ENCODE peak calls at places on chromosomes 7 and 10, in five cellular contexts. O is CD8-positive, alpha-beta T cell; D is gastrocnemius medialis; Z is fibroblast of lung; J is tibial nerve. N is an unnamed sample.
A peak's percentile ranks its signal among the peaks of the same experiment; 100 is the strongest.

GRCh38 chr7:72416846-72417245 is 4.7 kb upstream of the CALN1 start:
- DNase-seq in D (no peak), J (no peak), Z (no peak), O (no peak), N (no peak)

GRCh38 chr7:130273081-130273699 is 6.5 kb downstream of the CPA2 start:
- DNase-seq in Z (peak; percentile 54), O (no peak), D (no peak), J (no peak), N (no peak)

GRCh38 chr10:69327463-69328345 is 49.4 kb downstream of the HK1 start:
- DNase-seq in D (peak; percentile 88), J (no peak), Z (peak; percentile 81), O (peak; percentile 37), N (peak; percentile 42)

GRCh38 chr10:113648478-113648877 is 15.4 kb downstream of the NRAP start:
- DNase-seq in J (no peak), D (peak; percentile 61), O (no peak), Z (peak; percentile 2), N (peak; percentile 12)

GRCh38 chr10:794382-794956 is 105.0 kb upstream of the DIP2C start:
- DNase-seq in J (peak; percentile 1), O (no peak), Z (peak; percentile 28), D (no peak), N (peak; percentile 25)

GRCh38 chr7:151437866-151438516 is 1.9 kb downstream of the CRYGN start:
- DNase-seq in J (peak; percentile 4), D (no peak), Z (no peak), O (no peak), N (no peak)

GRCh38 chr10:3486346-3487065 is 298.5 kb downstream of the KLF6 start:
- DNase-seq in D (no peak), Z (no peak), O (no peak), J (no peak), N (peak; percentile 86)

GRCh38 chr10:79316671-79317431 is 30.4 kb upstream of the PPIF start:
- DNase-seq in O (no peak), J (no peak), D (no peak), Z (no peak), N (peak; percentile 55)

GRCh38 chr7:13627455-13627854 is 362.0 kb downstream of the ETV1 start:
- DNase-seq in J (no peak), D (no peak), O (no peak), Z (no peak), N (peak; percentile 60)

GRCh38 chr10:76051007-76051936 is 619.8 kb downstream of the LRMDA start:
- DNase-seq in O (no peak), D (no peak), J (no peak), Z (no peak), N (no peak)

GRCh38 chr10:76050291-76050625 is 618.8 kb downstream of the LRMDA start:
- DNase-seq in Z (no peak), D (no peak), O (no peak), J (no peak), N (peak; percentile 48)

GRCh38 chr10:76052798-76053473 is 621.5 kb downstream of the LRMDA start:
- DNase-seq in J (no peak), O (no peak), Z (no peak), D (no peak), N (no peak)

GRCh38 chr10:76055466-76055865 is 624.0 kb downstream of the LRMDA start:
- DNase-seq in O (no peak), J (no peak), D (no peak), Z (no peak), N (no peak)

GRCh38 chr10:76055963-76056362 is 624.5 kb downstream of the LRMDA start:
- DNase-seq in D (no peak), J (no peak), Z (no peak), O (no peak), N (no peak)
- H3K4me1 ChIP-seq in D (no peaks in the 10 kb centered on the region), J (no peaks in the 10 kb centered on the region), Z (no peaks in the 10 kb centered on the region), O (no peaks in the 10 kb centered on the region), N (no peaks in the 10 kb centered on the region)

GRCh38 chr7:27124979-27125689 is 5.4 kb downstream of the HOXA4 start:
- DNase-seq in D (no peak), O (no peak), Z (no peak), J (no peak), N (no peak)
- H3K4me1 ChIP-seq in D (peaks cover 42% of the 10 kb centered on the region), O (no peaks in the 10 kb centered on the region), Z (peaks cover 21% of the 10 kb centered on the region), J (no peaks in the 10 kb centered on the region), N (peaks cover 10% of the 10 kb centered on the region)

DNA sequence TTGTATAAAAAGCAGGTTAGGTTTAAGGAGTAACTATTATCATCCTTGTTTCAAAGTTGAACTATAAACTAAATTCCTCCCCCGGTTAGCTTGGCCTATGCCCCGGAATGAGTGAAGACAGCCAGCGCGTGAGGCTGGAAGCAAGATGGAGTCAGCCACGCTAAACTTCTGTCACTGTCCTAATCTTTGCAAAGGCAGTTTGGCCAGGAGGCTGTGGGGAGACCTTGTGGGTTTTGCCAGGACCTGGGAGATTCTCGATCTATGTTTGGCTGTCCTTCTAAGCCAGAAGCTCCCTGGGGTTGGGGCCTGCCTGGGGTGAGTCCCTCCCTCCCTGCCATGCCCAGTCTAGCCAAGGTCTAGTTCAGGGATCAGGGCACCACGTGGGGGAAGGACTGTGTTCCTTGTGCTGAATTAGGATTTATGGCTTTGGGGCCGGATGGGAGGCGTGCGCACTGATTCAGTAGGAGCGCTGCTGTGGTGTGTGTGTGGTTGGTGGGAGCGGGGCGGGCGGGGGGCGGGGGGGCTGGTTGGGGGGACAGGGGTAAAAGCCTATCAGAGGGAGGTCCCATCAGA is 872 bp upstream of the GTF2IRD1 start:
- DNase-seq in D (no peak), J (peak; percentile 23), O (no peak), Z (peak; percentile 81), N (no peak)
- H3K4me1 ChIP-seq in D (peaks cover 21% of the 10 kb centered on the region), J (peaks cover 15% of the 10 kb centered on the region), O (peaks cover 14% of the 10 kb centered on the region), Z (peaks cover 2% of the 10 kb centered on the region), N (peaks cover 22% of the 10 kb centered on the region)

GRCh38 chr7:26404189-26404996 is 112.7 kb downstream of the SNX10 start:
- DNase-seq in D (no peak), Z (no peak), J (no peak), O (no peak), N (no peak)

GRCh38 chr7:26413007-26413691 is 121.5 kb downstream of the SNX10 start:
- DNase-seq in D (no peak), O (no peak), Z (no peak), J (no peak), N (peak; percentile 20)

GRCh38 chr7:26409636-26410035 is 118.0 kb downstream of the SNX10 start:
- DNase-seq in Z (no peak), J (no peak), O (no peak), D (no peak), N (no peak)

DNA sequence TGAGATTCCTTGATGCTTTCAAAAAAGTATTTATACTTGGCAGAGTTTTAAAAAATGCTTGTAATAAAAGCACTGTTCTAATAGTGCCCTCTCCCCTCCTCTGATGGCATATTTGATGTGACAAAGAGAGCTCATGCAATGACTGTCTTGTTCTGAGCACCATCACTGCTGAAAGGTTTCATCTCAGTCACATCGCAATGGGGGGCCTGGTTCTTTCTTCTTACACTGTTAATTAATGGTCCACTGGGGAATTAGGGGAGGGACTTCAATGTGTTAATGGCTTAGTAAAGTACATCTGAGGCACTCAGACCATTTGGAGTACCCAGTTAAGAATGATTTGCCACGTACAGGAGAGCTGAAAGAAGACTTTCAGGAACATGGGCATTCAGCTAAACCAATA is 118.5 kb downstream of the SNX10 start:
- DNase-seq in J (no peak), Z (no peak), D (no peak), O (no peak), N (no peak)
- H3K4me1 ChIP-seq in J (no peaks in the 10 kb centered on the region), Z (no peaks in the 10 kb centered on the region), D (no peaks in the 10 kb centered on the region), O (no peaks in the 10 kb centered on the region), N (no peaks in the 10 kb centered on the region)

GRCh38 chr7:149883452-149883861 is 9.7 kb downstream of the ATP6V0E2 start:
- DNase-seq in D (no peak), O (no peak), J (no peak), Z (peak; percentile 45), N (peak; percentile 47)
- H3K4me1 ChIP-seq in D (no peaks in the 10 kb centered on the region), O (peaks cover 8% of the 10 kb centered on the region), J (peaks cover 27% of the 10 kb centered on the region), Z (no peaks in the 10 kb centered on the region), N (no peaks in the 10 kb centered on the region)

GRCh38 chr7:20199015-20199737 is 18.0 kb downstream of the MACC1 start:
- DNase-seq in Z (peak; percentile 79), O (no peak), D (no peak), J (no peak), N (peak; percentile 94)

GRCh38 chr7:20197837-20198236 is 19.3 kb downstream of the MACC1 start:
- DNase-seq in Z (no peak), O (no peak), D (no peak), J (no peak), N (peak; percentile 19)

GRCh38 chr7:20198295-20198694 is 18.9 kb downstream of the MACC1 start:
- DNase-seq in J (no peak), Z (no peak), O (no peak), D (no peak), N (no peak)

GRCh38 chr7:20194586-20194985 is 22.6 kb downstream of the MACC1 start:
- DNase-seq in D (no peak), Z (no peak), O (no peak), J (no peak), N (no peak)

DNA sequence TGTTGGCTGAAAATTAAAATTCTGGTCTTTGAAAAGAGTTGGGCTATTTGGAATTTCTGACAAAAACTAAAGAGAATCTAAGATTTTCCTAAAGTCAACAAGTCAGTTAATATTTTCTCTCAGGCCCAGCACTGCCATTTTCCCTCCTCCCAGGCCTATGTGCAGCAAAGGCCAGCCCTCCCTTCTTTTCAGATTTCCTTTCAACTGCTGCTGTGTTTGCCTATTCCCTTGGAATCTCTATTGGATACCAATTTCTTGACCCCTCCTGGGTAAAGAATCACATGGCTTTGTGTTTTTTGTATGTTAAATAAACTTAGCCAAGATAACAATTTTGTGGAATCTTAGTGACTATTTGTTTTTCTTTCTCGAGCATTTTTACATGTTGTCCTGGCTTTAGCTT is 20.1 kb downstream of the MACC1 start:
- DNase-seq in O (no peak), J (no peak), D (no peak), Z (peak; percentile 48), N (no peak)
- H3K4me1 ChIP-seq in O (no peaks in the 10 kb centered on the region), J (no peaks in the 10 kb centered on the region), D (no peaks in the 10 kb centered on the region), Z (no peaks in the 10 kb centered on the region), N (peaks cover 42% of the 10 kb centered on the region)

GRCh38 chr10:44851413-44851812 is 59.7 kb upstream of the TMEM72 start:
- DNase-seq in J (no peak), O (no peak), D (no peak), Z (no peak), N (no peak)

GRCh38 chr10:44850356-44850934 is 60.7 kb upstream of the TMEM72 start:
- DNase-seq in J (no peak), D (no peak), O (no peak), Z (no peak), N (peak; percentile 42)

GRCh38 chr10:44847110-44847509 is 64.0 kb upstream of the TMEM72 start:
- DNase-seq in O (no peak), J (no peak), D (no peak), Z (no peak), N (no peak)

GRCh38 chr10:44845672-44846071 is 65.5 kb upstream of the TMEM72 start:
- DNase-seq in O (no peak), D (no peak), Z (no peak), J (no peak), N (no peak)

GRCh38 chr10:44848211-44848610 is 62.9 kb upstream of the TMEM72 start:
- DNase-seq in D (no peak), Z (no peak), J (no peak), O (no peak), N (no peak)
- H3K4me1 ChIP-seq in D (no peaks in the 10 kb centered on the region), Z (no peaks in the 10 kb centered on the region), J (no peaks in the 10 kb centered on the region), O (no peaks in the 10 kb centered on the region), N (no peaks in the 10 kb centered on the region)